ENCODE peak calls at places on chromosomes 1 and 21, in five cellular contexts. B is stimulated activated CD8-positive, alpha-beta memory T cell treated with anti-CD3 and anti-CD28 coated beads, Interleukin-15, amount 100 ng/mL, for 1 hour; A is activated effector memory CD4-positive, alpha-beta T cell treated with Interleukin-2 at 50 U/mL for 16 hours; R is NCI-H1694 treated with DMSO at 0.1 percent for 48 hours; U is anterior cingulate cortex. S is an unnamed sample.
A peak's percentile ranks its signal among the peaks of the same experiment; 100 is the strongest.

GRCh38 chr21:27759091-27759659 is 792.3 kb upstream of the ADAMTS5 start:
- DNase-seq in B (no peak), A (no peak), R (no peak), U (peak; percentile 2), S (peak; percentile 16)

GRCh38 chr1:53869454-53870117 is 20.0 kb downstream of the YIPF1 start:
- DNase-seq in B (no peak), A (no peak), R (no peak), U (no peak), S (no peak)

GRCh38 chr1:231139659-231140650 is 21.9 kb upstream of the TRIM67 start:
- DNase-seq in B (no peak), A (no peak), R (no peak), U (no peak), S (no peak)

GRCh38 chr1:57485643-57486042 is 61.8 kb upstream of the DAB1 start:
- DNase-seq in B (no peak), A (no peak), R (no peak), U (no peak), S (no peak)

GRCh38 chr1:39842726-39843305 is 40.5 kb downstream of the TRIT1 start:
- DNase-seq in B (no peak), A (no peak), R (peak; percentile 100), U (no peak), S (no peak)

GRCh38 chr1:246005067-246005466 is 502.0 kb downstream of the SMYD3 start:
- DNase-seq in B (no peak), A (no peak), R (peak; percentile 15), U (no peak), S (no peak)

GRCh38 chr1:81681104-81681503 is 119.6 kb upstream of the ADGRL2 start:
- DNase-seq in B (no peak), A (no peak), R (peak; percentile 5), U (no peak), S (no peak)

GRCh38 chr21:45420623-45421041 is 15.7 kb downstream of the COL18A1 start:
- DNase-seq in B (no peak), A (no peak), R (no peak), U (no peak), S (peak; percentile 24)

GRCh38 chr1:164683235-164683634 is 124.3 kb downstream of the PBX1 start:
- DNase-seq in B (no peak), A (no peak), R (no peak), U (no peak), S (no peak)

GRCh38 chr1:31703431-31704260 is at the start of gene COL16A1:
- DNase-seq in B (no peak), A (no peak), R (no peak), U (peak; percentile 35), S (no peak)

GRCh38 chr1:157114183-157115121 is 14.8 kb upstream of the ETV3L start:
- DNase-seq in B (no peak), A (no peak), R (no peak), U (no peak), S (no peak)

GRCh38 chr1:59522925-59523505 is 226.1 kb downstream of the FGGY start:
- DNase-seq in B (no peak), A (no peak), R (no peak), U (no peak), S (no peak)

GRCh38 chr1:202374077-202374476 is 25.6 kb downstream of the PPP1R12B start:
- DNase-seq in B (no peak), A (no peak), R (no peak), U (no peak), S (no peak)

GRCh38 chr1:12383786-12384185 is 154.0 kb downstream of the VPS13D start:
- DNase-seq in B (no peak), A (no peak), R (no peak), U (no peak), S (no peak)

GRCh38 chr1:111944121-111944785 is 45.2 kb downstream of the KCND3 start:
- DNase-seq in B (no peak), A (no peak), R (peak; percentile 20), U (no peak), S (no peak)

GRCh38 chr1:241666419-241666818 is 14.3 kb downstream of the WDR64 start:
- DNase-seq in B (no peak), A (no peak), R (no peak), U (no peak), S (no peak)

GRCh38 chr21:33755354-33755753 is 113.1 kb downstream of the ITSN1 start:
- DNase-seq in B (no peak), A (no peak), R (no peak), U (no peak), S (no peak)

GRCh38 chr1:26409191-26409751 is 1.3 kb upstream of the LIN28A start:
- DNase-seq in B (no peak), A (no peak), R (no peak), U (no peak), S (peak; percentile 90)

GRCh38 chr1:27599605-27600499 is 4.1 kb downstream of the AHDC1 start:
- DNase-seq in B (no peak), A (no peak), R (no peak), U (no peak), S (no peak)

S was measured in glutamatergic neuron.